ENCODE peak calls at places on chromosomes 4 and X, in eight cellular contexts. L, W, C, B, X, Q, Y and E are unnamed samples.

GRCh38 chr4:26557164-26557563 is 26.7 kb upstream of the TBC1D19 start:
- DNase-seq in C (no peak), W (no peak), Y (no peak), X (no peak), L (no peak), Q (no peak), B (no peak), E (no peak)

GRCh38 chr4:128573781-128574508 is 235.6 kb upstream of the JADE1 start:
- DNase-seq in Q (no peak), X (peak), W (peak), Y (no peak), L (no peak), B (no peak), C (no peak), E (no peak)

GRCh38 chr4:104286867-104287266 is 207.8 kb downstream of the CXXC4 start:
- DNase-seq in Q (no peak), B (no peak), C (no peak), L (no peak), W (no peak), X (no peak), Y (no peak), E (no peak)

GRCh38 chr4:84366111-84366510 is 133.0 kb downstream of the NKX6-1 start:
- DNase-seq in L (no peak), W (no peak), Y (no peak), C (no peak), Q (no peak), B (no peak), X (no peak), E (no peak)

GRCh38 chr4:75545526-75545925 is 10.3 kb upstream of the ODAPH start:
- DNase-seq in X (no peak), B (no peak), L (no peak), W (no peak), Q (no peak), C (no peak), Y (no peak), E (no peak)

GRCh38 chr4:80017125-80017854 is 55.7 kb downstream of the ANTXR2 start:
- DNase-seq in Y (no peak), W (peak), L (no peak), X (peak), C (no peak), Q (no peak), B (no peak), E (no peak)

GRCh38 chr4:185941476-185941875 is 127.5 kb upstream of the TLR3 start:
- DNase-seq in X (no peak), L (no peak), W (no peak), Q (no peak), B (no peak), Y (no peak), C (no peak), E (no peak)

GRCh38 chr4:57581200-57581599 is 471.0 kb upstream of the IGFBP7 start:
- DNase-seq in C (no peak), L (no peak), B (no peak), W (no peak), X (no peak), Q (no peak), Y (no peak), E (no peak)

GRCh38 chr4:36332023-36332781 is 50.8 kb downstream of the DTHD1 start:
- DNase-seq in Y (no peak), X (no peak), W (peak), Q (no peak), C (no peak), L (no peak), B (no peak), E (no peak)

GRCh38 chrX:12973561-12974216 is 1.2 kb upstream of the TMSB4X start:
- DNase-seq in Q (no peak), L (peak), C (no peak), B (no peak), Y (peak), W (no peak), X (no peak), E (no peak)

GRCh38 chr4:48033825-48034413 is 17.3 kb downstream of the NIPAL1 start:
- DNase-seq in W (peak), Y (no peak), C (no peak), X (peak), Q (no peak), L (no peak), B (no peak), E (no peak)

GRCh38 chr4:1522606-1523005 is 116.4 kb upstream of the NKX1-1 start:
- DNase-seq in L (no peak), B (no peak), C (peak), Q (peak), W (no peak), X (no peak), Y (no peak), E (no peak)

GRCh38 chr4:181004056-181004455 is 1239.1 kb upstream of the TENM3 start:
- DNase-seq in Y (no peak), L (no peak), B (no peak), X (no peak), W (no peak), C (no peak), Q (no peak), E (no peak)

GRCh38 chr4:109671350-109671749 is 31.9 kb downstream of the CASP6 start:
- DNase-seq in C (no peak), W (no peak), Y (no peak), X (no peak), L (no peak), B (no peak), Q (no peak), E (no peak)

GRCh38 chrX:28576117-28576516 is 11.1 kb upstream of the IL1RAPL1 start:
- DNase-seq in C (no peak), Y (no peak), L (no peak), X (no peak), B (no peak), Q (no peak), W (no peak), E (no peak)

GRCh38 chrX:73563740-73564073 is 710 bp downstream of the CHIC1 start:
- DNase-seq in Y (no peak), B (no peak), Q (no peak), L (no peak), X (peak), C (no peak), W (no peak), E (no peak)

GRCh38 chr4:113757486-113757885 is 4.1 kb downstream of the CAMK2D start:
- DNase-seq in Q (no peak), B (no peak), W (no peak), Y (no peak), L (no peak), C (no peak), X (no peak), E (no peak)

GRCh38 chr4:79148369-79148768 is 177.5 kb downstream of the NAA11 start:
- DNase-seq in Y (no peak), L (no peak), X (no peak), C (no peak), Q (no peak), W (no peak), B (no peak), E (no peak)

GRCh38 chrX:130295519-130296314 is 27.0 kb upstream of the ZNF280C start:
- DNase-seq in W (no peak), Y (no peak), L (no peak), C (no peak), X (no peak), B (no peak), Q (no peak), E (no peak)

GRCh38 chrX:24025741-24026402 is 1.1 kb downstream of the KLHL15 start:
- DNase-seq in Y (no peak), L (no peak), Q (no peak), C (no peak), W (peak), B (no peak), X (peak), E (no peak)

GRCh38 chr4:121155893-121156292 is 8.2 kb downstream of the TNIP3 start:
- DNase-seq in C (no peak), L (no peak), B (peak), W (peak), Y (no peak), X (no peak), Q (no peak), E (no peak)

GRCh38 chrX:41312786-41313185 is 21.2 kb upstream of the DDX3X start:
- DNase-seq in C (no peak), L (no peak), W (no peak), X (no peak), Y (no peak), Q (no peak), B (no peak), E (no peak)

GRCh38 chrX:113384628-113385027 is 544.0 kb upstream of the AMOT start:
- DNase-seq in L (no peak), X (no peak), B (no peak), C (no peak), Y (peak), Q (no peak), W (no peak), E (no peak)

GRCh38 chr4:158172558-158173258 is at the start of gene GASK1B:
- DNase-seq in L (no peak), X (peak), Y (no peak), C (no peak), Q (no peak), B (no peak), W (peak), E (no peak)

GRCh38 chr4:184475096-184475461 is 729 bp upstream of the IRF2 start:
- DNase-seq in L (peak), Y (peak), W (peak), X (peak), B (peak), C (peak), Q (peak), E (no peak)

GRCh38 chr4:153765836-153766235 is 6.0 kb upstream of the RNF175 start:
- DNase-seq in W (no peak), X (no peak), L (no peak), C (no peak), Q (no peak), Y (no peak), B (no peak), E (no peak)

GRCh38 chr4:153880983-153881382 is 92.1 kb upstream of the SFRP2 start:
- DNase-seq in X (no peak), Q (no peak), W (peak), C (no peak), Y (no peak), L (no peak), B (no peak), E (no peak)

GRCh38 chr4:182207806-182208483 is 35.3 kb upstream of the TENM3 start:
- DNase-seq in L (no peak), X (peak), W (peak), Q (no peak), Y (no peak), C (no peak), B (no peak), E (no peak)

GRCh38 chrX:119488749-119489148 is 20.5 kb downstream of the SLC25A5 start:
- DNase-seq in L (no peak), C (no peak), Q (peak), W (peak), Y (peak), B (peak), X (peak), E (no peak)

GRCh38 chrX:129632443-129632842 is 22.3 kb downstream of the APLN start:
- DNase-seq in L (no peak), Q (no peak), Y (no peak), W (no peak), C (no peak), B (no peak), X (no peak), E (no peak)